ENCODE peak calls at places on chromosomes 6 and 20, in seven cellular contexts. X, B, Z, Y, V, N and G are unnamed samples.

GRCh38 chr6:40395066-40395697 is 192.0 kb downstream of the LRFN2 start:
- DNase-seq in X (no peak), Z (no peak), Y (peak; percentile 76), B (no peak), N (no peak), V (no peak), G (no peak)

GRCh38 chr6:105449756-105450390 is 47.0 kb upstream of the PREP start:
- DNase-seq in V (no peak), Y (no peak), B (no peak), Z (no peak), X (no peak), N (no peak), G (no peak)

GRCh38 chr20:8901237-8902025 is 167.5 kb upstream of the PLCB4 start:
- DNase-seq in Y (no peak), X (no peak), N (no peak), Z (no peak), B (no peak), V (no peak), G (no peak)

GRCh38 chr6:6592836-6593235 is 4.3 kb downstream of the LY86 start:
- DNase-seq in Z (no peak), B (no peak), X (no peak), V (no peak), N (no peak), Y (no peak), G (no peak)

GRCh38 chr6:11437824-11438459 is 99.6 kb upstream of the TMEM170B start:
- DNase-seq in Z (no peak), X (no peak), Y (no peak), B (no peak), N (no peak), V (no peak), G (no peak)

GRCh38 chr20:17643531-17644188 is 38.4 kb downstream of the RRBP1 start:
- DNase-seq in Y (no peak), N (no peak), Z (no peak), B (no peak), X (no peak), V (no peak), G (no peak)

GRCh38 chr6:22062807-22063408 is 233.9 kb downstream of the PRL start:
- DNase-seq in V (peak; percentile 62), X (no peak), N (no peak), Z (no peak), B (peak; percentile 10), Y (no peak), G (no peak)

GRCh38 chr6:42099340-42100028 is 42.9 kb downstream of the C6orf132 start:
- DNase-seq in V (no peak), N (no peak), X (no peak), B (no peak), Z (peak; percentile 21), Y (no peak), G (peak; percentile 72)

GRCh38 chr20:51335329-51335841 is 207.1 kb downstream of the NFATC2 start:
- DNase-seq in Z (no peak), X (no peak), B (no peak), N (no peak), V (no peak), Y (no peak), G (peak; percentile 95)

GRCh38 chr6:169659820-169660610 is 41.8 kb downstream of the WDR27 start:
- DNase-seq in Y (no peak), X (no peak), V (no peak), Z (no peak), B (no peak), N (no peak), G (no peak)

GRCh38 chr6:143516700-143517446 is 5.4 kb upstream of the FUCA2 start:
- DNase-seq in V (no peak), B (no peak), Z (no peak), N (no peak), X (no peak), Y (no peak), G (no peak)

GRCh38 chr20:8094415-8094818 is 37.6 kb upstream of the PLCB1 start:
- DNase-seq in V (no peak), N (no peak), Z (peak; percentile 48), Y (no peak), B (no peak), X (no peak), G (peak; percentile 98)